ENCODE peak calls at places on chromosome 17, in eight cellular contexts. S is stimulated activated naive CD4-positive, alpha-beta T cell treated with Interleukin-2 at 50 U/mL for 16 hours; R is SK-N-SH; L is hepatocyte; T is effector CD4-positive, alpha-beta T cell; Q is spleen; O is HT1080; G is NCI-H2081. P is an unnamed sample.

GRCh38 chr17:69809331-69809730 is 265.7 kb upstream of the KCNJ16 start:
- DNase-seq in S (no peak), R (no peak), L (no peak), T (no peak), Q (no peak), O (no peak), G (no peak), P (no peak)

GRCh38 chr17:17079761-17080160 is 37.5 kb downstream of the MPRIP start:
- DNase-seq in S (no peak), R (no peak), L (no peak), T (no peak), Q (peak; percentile 30), O (no peak), G (no peak), P (no peak)

GRCh38 chr17:50056217-50056960 is 479 bp downstream of the ITGA3 start:
- DNase-seq in S (peak; percentile 59), R (peak; percentile 89), L (peak; percentile 87), T (peak; percentile 46), Q (peak; percentile 87), O (peak; percentile 75), G (peak; percentile 80), P (peak; percentile 76)

GRCh38 chr17:64131606-64132270 is 1.8 kb upstream of the ERN1 start:
- DNase-seq in S (no peak), R (no peak), L (no peak), T (no peak), Q (no peak), O (no peak), G (no peak), P (no peak)

GRCh38 chr17:9465216-9465921 is 110.3 kb downstream of the STX8 start:
- DNase-seq in S (no peak), R (no peak), L (no peak), T (no peak), Q (no peak), O (no peak), G (no peak), P (no peak)

GRCh38 chr17:62101519-62101918 is 36.4 kb upstream of the MED13 start:
- DNase-seq in S (no peak), R (no peak), L (peak; percentile 26), T (no peak), Q (no peak), O (no peak), G (no peak), P (no peak)

GRCh38 chr17:78113804-78114785 is 14.5 kb downstream of the TMC6 start:
- DNase-seq in S (peak; percentile 25), R (no peak), L (no peak), T (no peak), Q (peak; percentile 68), O (peak; percentile 42), G (no peak), P (no peak)

GRCh38 chr17:40243756-40244155 is 24.7 kb downstream of the WIPF2 start:
- DNase-seq in S (no peak), R (no peak), L (no peak), T (no peak), Q (no peak), O (no peak), G (no peak), P (no peak)

GRCh38 chr17:38451030-38451839 is 23.0 kb downstream of the ARHGAP23 start:
- DNase-seq in S (no peak), R (no peak), L (peak; percentile 74), T (no peak), Q (no peak), O (peak; percentile 92), G (no peak), P (no peak)

GRCh38 chr17:49585422-49586027 is 9.9 kb downstream of the NXPH3 start:
- DNase-seq in S (no peak), R (peak; percentile 56), L (no peak), T (no peak), Q (no peak), O (no peak), G (no peak), P (no peak)